ENCODE peak calls at places on chromosomes 2 and 18, in five cellular contexts. One of them, this sample, is unnamed.

GRCh38 chr2:197237720-197238370 is 72.7 kb downstream of the ANKRD44 start:
- DNase-seq in K562: no peak
- DNase-seq in HCT116: no peak
- DNase-seq in HepG2: no peak
- DNase-seq in GM12878: no peak
- DNase-seq in this sample: no peak

GRCh38 chr2:58866040-58866439 is 624.9 kb upstream of the FANCL start:
- DNase-seq in K562: no peak
- DNase-seq in HCT116: no peak
- DNase-seq in HepG2: no peak
- DNase-seq in GM12878: peak
- DNase-seq in this sample: no peak

GRCh38 chr2:30332791-30333453 is 101.6 kb downstream of the LBH start:
- DNase-seq in K562: no peak
- DNase-seq in HCT116: no peak
- DNase-seq in HepG2: no peak
- DNase-seq in GM12878: no peak
- DNase-seq in this sample: no peak

GRCh38 chr2:148021059-148021985 is at the start of gene MBD5:
- DNase-seq in K562: peak
- DNase-seq in HCT116: no peak
- DNase-seq in HepG2: peak
- DNase-seq in GM12878: peak
- DNase-seq in this sample: no peak

GRCh38 chr2:145006957-145007672 is 487.2 kb upstream of the ZEB2 start:
- DNase-seq in K562: no peak
- DNase-seq in HCT116: no peak
- DNase-seq in HepG2: no peak
- DNase-seq in GM12878: no peak
- DNase-seq in this sample: no peak

GRCh38 chr2:74181739-74182138 is 3.1 kb upstream of the MOB1A start:
- DNase-seq in K562: peak
- DNase-seq in HCT116: no peak
- DNase-seq in HepG2: no peak
- DNase-seq in GM12878: peak
- DNase-seq in this sample: no peak

GRCh38 chr2:54881759-54882158 is 158.3 kb downstream of the EML6 start:
- DNase-seq in K562: no peak
- DNase-seq in HCT116: no peak
- DNase-seq in HepG2: no peak
- DNase-seq in GM12878: no peak
- DNase-seq in this sample: no peak

GRCh38 chr2:111642576-111643327 is 241.2 kb downstream of the ANAPC1 start:
- DNase-seq in K562: no peak
- DNase-seq in HCT116: no peak
- DNase-seq in HepG2: no peak
- DNase-seq in GM12878: no peak
- DNase-seq in this sample: no peak

GRCh38 chr2:207750315-207750714 is 19.4 kb downstream of the FZD5 start:
- DNase-seq in K562: no peak
- DNase-seq in HCT116: no peak
- DNase-seq in HepG2: peak
- DNase-seq in GM12878: no peak
- DNase-seq in this sample: no peak

GRCh38 chr2:160207804-160208661 is 8.0 kb upstream of the ITGB6 start:
- DNase-seq in K562: no peak
- DNase-seq in HCT116: peak
- DNase-seq in HepG2: peak
- DNase-seq in GM12878: peak
- DNase-seq in this sample: peak

GRCh38 chr2:129891341-129892320 is 87.8 kb upstream of the RAB6C start:
- DNase-seq in K562: no peak
- DNase-seq in HCT116: no peak
- DNase-seq in HepG2: no peak
- DNase-seq in GM12878: no peak
- DNase-seq in this sample: no peak
- TF ChIP-seq JUND in K562: no peak
- TF ChIP-seq JUND in HCT116: no peak
- TF ChIP-seq JUND in HepG2: no peak
- TF ChIP-seq JUND in GM12878: no peak
- TF ChIP-seq JUND in this sample: no peak

GRCh38 chr2:25257032-25257455 is 84.7 kb downstream of the DNMT3A start:
- DNase-seq in K562: no peak
- DNase-seq in HCT116: no peak
- DNase-seq in HepG2: no peak
- DNase-seq in GM12878: no peak
- DNase-seq in this sample: no peak
- TF ChIP-seq JUND in K562: no peak
- TF ChIP-seq JUND in HCT116: no peak
- TF ChIP-seq JUND in HepG2: no peak
- TF ChIP-seq JUND in GM12878: no peak
- TF ChIP-seq JUND in this sample: no peak

GRCh38 chr2:101003278-101003775 is 1.2 kb downstream of the RPL31 start:
- DNase-seq in K562: no peak
- DNase-seq in HCT116: no peak
- DNase-seq in HepG2: peak
- DNase-seq in GM12878: no peak
- DNase-seq in this sample: no peak

GRCh38 chr2:101011152-101011551 is 9.1 kb downstream of the RPL31 start:
- DNase-seq in K562: no peak
- DNase-seq in HCT116: no peak
- DNase-seq in HepG2: no peak
- DNase-seq in GM12878: no peak
- DNase-seq in this sample: no peak

GRCh38 chr2:101006065-101006715 is 4.1 kb downstream of the RPL31 start:
- DNase-seq in K562: no peak
- DNase-seq in HCT116: no peak
- DNase-seq in HepG2: no peak
- DNase-seq in GM12878: no peak
- DNase-seq in this sample: no peak

GRCh38 chr2:101004671-101005325 is 2.7 kb downstream of the RPL31 start:
- DNase-seq in K562: no peak
- DNase-seq in HCT116: no peak
- DNase-seq in HepG2: no peak
- DNase-seq in GM12878: no peak
- DNase-seq in this sample: no peak

DNA sequence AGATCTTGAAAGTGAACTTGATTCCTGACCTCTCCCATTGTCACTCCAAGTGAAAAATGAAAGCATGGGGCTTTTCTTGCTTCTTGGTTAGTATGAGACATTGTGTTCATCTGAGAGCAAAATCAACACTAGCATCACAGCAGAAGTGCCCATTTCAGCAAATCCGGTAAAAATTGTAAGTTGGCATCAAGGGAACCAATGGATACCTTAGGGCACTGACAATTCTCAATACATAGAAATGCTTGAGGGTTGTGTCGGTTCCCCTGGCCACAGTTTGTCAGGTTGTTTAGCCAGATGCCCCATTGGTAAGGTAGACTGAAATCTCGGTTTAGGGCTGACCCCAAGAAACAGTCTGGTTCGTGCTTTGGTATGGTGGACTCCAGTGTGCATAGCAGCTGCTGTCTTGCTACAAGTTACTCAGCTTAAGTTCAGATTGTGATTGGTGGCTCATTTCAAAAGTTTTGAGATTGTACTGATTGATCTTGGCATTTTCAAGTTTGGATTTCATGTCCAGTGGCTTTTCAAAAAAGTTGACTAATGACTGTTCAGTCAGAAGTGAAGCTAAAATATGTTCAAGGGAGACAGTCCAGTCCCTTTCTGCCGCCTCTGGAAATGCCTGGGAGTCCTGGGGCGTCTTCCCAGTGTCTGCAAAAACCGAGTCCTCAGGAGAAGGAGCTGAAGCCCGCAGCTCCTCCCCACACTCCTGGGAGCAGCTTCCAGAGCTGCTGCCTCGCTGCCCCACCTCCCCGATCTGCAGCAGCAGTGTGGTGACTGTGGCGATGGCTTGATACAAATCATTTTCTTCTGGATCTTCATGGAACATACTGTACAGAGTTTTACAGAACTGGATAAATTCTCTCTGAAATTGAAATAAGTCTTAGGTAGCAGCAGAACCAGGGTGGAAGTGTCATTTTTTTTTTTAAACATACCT is 5.6 kb downstream of the RPL31 start:
- DNase-seq in K562: no peak
- DNase-seq in HCT116: no peak
- DNase-seq in HepG2: no peak
- DNase-seq in GM12878: no peak
- DNase-seq in this sample: peak
- TF ChIP-seq JUND in K562: no peak
- TF ChIP-seq JUND in HCT116: peak
- TF ChIP-seq JUND in HepG2: no peak
- TF ChIP-seq JUND in GM12878: no peak
- TF ChIP-seq JUND in this sample: no peak

GRCh38 chr18:23236876-23237468 is 101.7 kb downstream of the CABLES1 start:
- DNase-seq in K562: no peak
- DNase-seq in HCT116: no peak
- DNase-seq in HepG2: no peak
- DNase-seq in GM12878: no peak
- DNase-seq in this sample: no peak

GRCh38 chr18:23239350-23239692 is 104.0 kb downstream of the CABLES1 start:
- DNase-seq in K562: no peak
- DNase-seq in HCT116: no peak
- DNase-seq in HepG2: no peak
- DNase-seq in GM12878: no peak
- DNase-seq in this sample: no peak

GRCh38 chr18:23237524-23238151 is 102.4 kb downstream of the CABLES1 start:
- DNase-seq in K562: peak
- DNase-seq in HCT116: no peak
- DNase-seq in HepG2: no peak
- DNase-seq in GM12878: peak
- DNase-seq in this sample: peak

GRCh38 chr18:23238651-23239349 is 103.5 kb downstream of the CABLES1 start:
- DNase-seq in K562: no peak
- DNase-seq in HCT116: no peak
- DNase-seq in HepG2: no peak
- DNase-seq in GM12878: no peak
- DNase-seq in this sample: no peak

DNA sequence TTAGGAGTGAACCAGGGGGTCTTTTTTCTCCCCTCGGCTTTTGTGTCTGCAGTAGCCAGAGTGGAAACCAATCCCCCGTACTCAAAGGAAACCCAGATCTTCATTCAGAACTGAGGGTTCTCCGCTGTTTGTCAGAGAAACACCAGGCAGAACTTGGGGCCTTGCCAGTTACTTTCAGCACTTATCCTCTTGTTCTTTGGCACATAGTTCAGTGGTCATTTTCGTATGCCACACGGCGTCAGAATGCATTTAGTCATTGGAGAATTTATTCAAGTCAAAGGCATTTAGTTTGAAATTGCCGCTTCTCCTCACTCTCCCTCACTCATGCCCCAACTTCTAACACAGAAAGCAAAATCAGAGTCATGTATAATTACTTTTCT is 102.9 kb downstream of the CABLES1 start:
- DNase-seq in K562: no peak
- DNase-seq in HCT116: no peak
- DNase-seq in HepG2: no peak
- DNase-seq in GM12878: no peak
- DNase-seq in this sample: no peak
- TF ChIP-seq JUND in K562: no peak
- TF ChIP-seq JUND in HCT116: no peak
- TF ChIP-seq JUND in HepG2: no peak
- TF ChIP-seq JUND in GM12878: no peak
- TF ChIP-seq JUND in this sample: no peak